ENCODE peak calls at places on chromosomes 1 and 21, in nine cellular contexts. M is ovary, V is kidney epithelial cell, C is uterus, W is left lung, Q is cardiac fibroblast, B is endothelial cell of umbilical vein, R is fibroblast of pulmonary artery, I is hepatocyte. L is an unnamed sample.

GRCh38 chr1:88768816-88769215 is 84.7 kb downstream of the PKN2 start:
- DNase-seq in M (no peak), V (no peak), C (no peak), W (no peak), Q (peak), B (no peak), R (no peak), I (no peak), L (no peak)

GRCh38 chr1:17212487-17213121 is 7.7 kb downstream of the PADI1 start:
- DNase-seq in M (peak), V (no peak), C (no peak), W (no peak), Q (peak), B (peak), R (peak), I (peak), L (peak)

GRCh38 chr1:22262583-22262982 is 119.7 kb upstream of the WNT4 start:
- DNase-seq in M (no peak), V (no peak), C (no peak), W (no peak), Q (no peak), B (no peak), R (no peak), I (peak), L (no peak)

GRCh38 chr1:175841613-175842234 is 98.3 kb upstream of the TNR start:
- DNase-seq in M (no peak), V (no peak), C (no peak), W (no peak), Q (no peak), B (no peak), R (no peak), I (peak), L (no peak)

GRCh38 chr1:227437495-227438008 is 119.3 kb upstream of the CDC42BPA start:
- DNase-seq in M (no peak), V (no peak), C (no peak), W (no peak), Q (peak), B (peak), R (peak), I (peak), L (peak)

GRCh38 chr1:151542710-151543129 is 2.6 kb downstream of the TUFT1 start:
- DNase-seq in M (no peak), V (peak), C (peak), W (no peak), Q (peak), B (no peak), R (peak), I (peak), L (peak)

GRCh38 chr1:10031461-10031860 is 1.3 kb upstream of the UBE4B start:
- DNase-seq in M (no peak), V (no peak), C (no peak), W (no peak), Q (peak), B (no peak), R (peak), I (no peak), L (peak)

GRCh38 chr1:100321098-100321493 is 31.2 kb upstream of the CDC14A start:
- DNase-seq in M (no peak), V (no peak), C (no peak), W (no peak), Q (no peak), B (no peak), R (no peak), I (no peak), L (no peak)

GRCh38 chr21:45888361-45889009 is 93.1 kb upstream of the COL6A1 start:
- DNase-seq in M (no peak), V (no peak), C (no peak), W (no peak), Q (no peak), B (no peak), R (no peak), I (no peak), L (no peak)

GRCh38 chr1:182301467-182302198 is 90.0 kb downstream of the GLUL start:
- DNase-seq in M (no peak), V (no peak), C (no peak), W (no peak), Q (no peak), B (no peak), R (peak), I (peak), L (peak)

GRCh38 chr1:21703318-21703963 is 34.3 kb upstream of the RAP1GAP start:
- DNase-seq in M (no peak), V (no peak), C (no peak), W (no peak), Q (peak), B (peak), R (peak), I (peak), L (peak)

GRCh38 chr1:196309386-196309785 is 298.9 kb downstream of the KCNT2 start:
- DNase-seq in M (no peak), V (no peak), C (no peak), W (no peak), Q (peak), B (peak), R (peak), I (peak), L (peak)

GRCh38 chr1:151822404-151822803 is 9.2 kb downstream of the RORC start:
- DNase-seq in M (no peak), V (no peak), C (no peak), W (no peak), Q (no peak), B (no peak), R (no peak), I (no peak), L (no peak)

GRCh38 chr1:167486090-167486824 is 32.1 kb downstream of the CD247 start:
- DNase-seq in M (no peak), V (no peak), C (peak), W (peak), Q (no peak), B (no peak), R (peak), I (no peak), L (no peak)

GRCh38 chr1:68140536-68140935 is 90.1 kb upstream of the DIRAS3 start:
- DNase-seq in M (no peak), V (no peak), C (no peak), W (no peak), Q (peak), B (no peak), R (peak), I (no peak), L (peak)

GRCh38 chr1:201816309-201816849 is 12.6 kb upstream of the IPO9 start:
- DNase-seq in M (no peak), V (no peak), C (no peak), W (no peak), Q (no peak), B (no peak), R (no peak), I (no peak), L (no peak)

GRCh38 chr1:164682570-164682969 is 123.6 kb downstream of the PBX1 start:
- DNase-seq in M (no peak), V (no peak), C (no peak), W (no peak), Q (no peak), B (no peak), R (no peak), I (peak), L (no peak)

GRCh38 chr1:214505134-214505533 is 46.3 kb downstream of the PTPN14 start:
- DNase-seq in M (no peak), V (no peak), C (no peak), W (no peak), Q (no peak), B (no peak), R (no peak), I (peak), L (no peak)

GRCh38 chr21:44299458-44300261 is at the start of gene PFKL:
- DNase-seq in M (peak), V (no peak), C (peak), W (peak), Q (peak), B (peak), R (peak), I (peak), L (peak)

GRCh38 chr21:44947930-44948331 is 8.1 kb downstream of the SLX9 start:
- DNase-seq in M (no peak), V (no peak), C (peak), W (no peak), Q (no peak), B (no peak), R (no peak), I (no peak), L (no peak)

GRCh38 chr1:118266436-118266835 is 81.4 kb upstream of the SPAG17 start:
- DNase-seq in M (no peak), V (peak), C (no peak), W (no peak), Q (peak), B (no peak), R (no peak), I (no peak), L (no peak)

GRCh38 chr1:240031414-240031813 is 60.3 kb upstream of the FMN2 start:
- DNase-seq in M (no peak), V (peak), C (no peak), W (no peak), Q (peak), B (peak), R (peak), I (no peak), L (no peak)

GRCh38 chr1:50976890-50977574 is 7.0 kb downstream of the CDKN2C start:
- DNase-seq in M (peak), V (no peak), C (peak), W (no peak), Q (peak), B (peak), R (peak), I (no peak), L (peak)

GRCh38 chr1:201019321-201019977 is 4.1 kb downstream of the KIF21B start:
- DNase-seq in M (no peak), V (no peak), C (no peak), W (peak), Q (peak), B (no peak), R (peak), I (peak), L (peak)

GRCh38 chr1:36175137-36176095 is 19.5 kb downstream of the MAP7D1 start:
- DNase-seq in M (no peak), V (no peak), C (no peak), W (no peak), Q (peak), B (no peak), R (peak), I (no peak), L (peak)

GRCh38 chr21:35478096-35479080 is 429.3 kb upstream of the RUNX1 start:
- DNase-seq in M (no peak), V (no peak), C (no peak), W (no peak), Q (peak), B (no peak), R (peak), I (no peak), L (peak)

GRCh38 chr1:15151377-15151806 is 2.2 kb upstream of the TMEM51 start:
- DNase-seq in M (no peak), V (no peak), C (no peak), W (no peak), Q (no peak), B (no peak), R (no peak), I (peak), L (no peak)

GRCh38 chr21:44710756-44711326 is 531 bp downstream of the TSPEAR start:
- DNase-seq in M (peak), V (no peak), C (peak), W (peak), Q (no peak), B (no peak), R (no peak), I (peak), L (no peak)

GRCh38 chr1:47436304-47436978 is 1.4 kb upstream of the FOXD2 start:
- DNase-seq in M (peak), V (no peak), C (peak), W (peak), Q (peak), B (peak), R (peak), I (peak), L (peak)

GRCh38 chr1:25461783-25462182 is 31.1 kb downstream of the MACO1 start:
- DNase-seq in M (no peak), V (no peak), C (no peak), W (no peak), Q (no peak), B (peak), R (no peak), I (no peak), L (no peak)

GRCh38 chr1:218101409-218101808 is 183.7 kb upstream of the RRP15 start:
- DNase-seq in M (no peak), V (no peak), C (no peak), W (no peak), Q (no peak), B (no peak), R (no peak), I (no peak), L (no peak)

GRCh38 chr1:104195395-104195794 is 445.7 kb downstream of the AMY1C start:
- DNase-seq in M (no peak), V (peak), C (no peak), W (no peak), Q (peak), B (no peak), R (no peak), I (no peak), L (no peak)

GRCh38 chr1:19596065-19596718 is 47.9 kb upstream of the NBL1 start:
- DNase-seq in M (no peak), V (peak), C (no peak), W (no peak), Q (no peak), B (no peak), R (no peak), I (peak), L (no peak)

GRCh38 chr1:89834078-89834704 is 13.4 kb downstream of the LRRC8D start:
- DNase-seq in M (no peak), V (no peak), C (no peak), W (no peak), Q (no peak), B (no peak), R (no peak), I (no peak), L (no peak)

GRCh38 chr1:41626146-41626545 is 141.7 kb upstream of the EDN2 start:
- DNase-seq in M (no peak), V (no peak), C (no peak), W (no peak), Q (peak), B (no peak), R (peak), I (no peak), L (no peak)

GRCh38 chr1:197171531-197171930 is 25.1 kb upstream of the ASPM start:
- DNase-seq in M (no peak), V (no peak), C (no peak), W (no peak), Q (no peak), B (peak), R (peak), I (no peak), L (no peak)

GRCh38 chr1:22228074-22228473 is 85.2 kb upstream of the WNT4 start:
- DNase-seq in M (no peak), V (no peak), C (no peak), W (no peak), Q (no peak), B (no peak), R (no peak), I (no peak), L (no peak)

GRCh38 chr1:84539972-84540371 is 33.6 kb upstream of the GNG5 start:
- DNase-seq in M (no peak), V (no peak), C (no peak), W (no peak), Q (peak), B (no peak), R (peak), I (no peak), L (peak)

GRCh38 chr1:84540759-84541158 is 33.5 kb downstream of the CTBS start:
- DNase-seq in M (no peak), V (no peak), C (no peak), W (no peak), Q (no peak), B (no peak), R (no peak), I (peak), L (no peak)

GRCh38 chr1:84538599-84538998 is 32.2 kb upstream of the GNG5 start:
- DNase-seq in M (no peak), V (no peak), C (no peak), W (no peak), Q (no peak), B (no peak), R (no peak), I (no peak), L (no peak)

GRCh38 chr1:84541679-84542078 is 32.6 kb downstream of the CTBS start:
- DNase-seq in M (no peak), V (no peak), C (no peak), W (no peak), Q (peak), B (no peak), R (peak), I (no peak), L (no peak)
- TF ChIP-seq CTCF in M (no peak), V (no peak), C (no peak), W (no peak), Q (peak), B (no peak), R (peak), I (peak), L (no peak)

GRCh38 chr1:174425121-174425520 is 22.6 kb upstream of the GPR52 start:
- DNase-seq in M (no peak), V (no peak), C (no peak), W (no peak), Q (no peak), B (no peak), R (no peak), I (no peak), L (no peak)

GRCh38 chr1:174426153-174426552 is 21.6 kb upstream of the GPR52 start:
- DNase-seq in M (no peak), V (no peak), C (no peak), W (no peak), Q (no peak), B (no peak), R (no peak), I (no peak), L (no peak)

GRCh38 chr1:174428033-174428432 is 19.7 kb upstream of the GPR52 start:
- DNase-seq in M (no peak), V (no peak), C (no peak), W (no peak), Q (peak), B (no peak), R (peak), I (no peak), L (no peak)

GRCh38 chr1:174433451-174433850 is 14.3 kb upstream of the GPR52 start:
- DNase-seq in M (no peak), V (peak), C (no peak), W (no peak), Q (peak), B (no peak), R (peak), I (no peak), L (peak)

GRCh38 chr1:174428739-174429138 is 19.0 kb upstream of the GPR52 start:
- DNase-seq in M (no peak), V (no peak), C (no peak), W (no peak), Q (no peak), B (no peak), R (no peak), I (no peak), L (no peak)
- H3K4me3 ChIP-seq in M (no peak), V (no peak), C (no peak), W (no peak), Q (no peak), B (no peak), R (no peak), I (no peak), L (no peak)

DNA sequence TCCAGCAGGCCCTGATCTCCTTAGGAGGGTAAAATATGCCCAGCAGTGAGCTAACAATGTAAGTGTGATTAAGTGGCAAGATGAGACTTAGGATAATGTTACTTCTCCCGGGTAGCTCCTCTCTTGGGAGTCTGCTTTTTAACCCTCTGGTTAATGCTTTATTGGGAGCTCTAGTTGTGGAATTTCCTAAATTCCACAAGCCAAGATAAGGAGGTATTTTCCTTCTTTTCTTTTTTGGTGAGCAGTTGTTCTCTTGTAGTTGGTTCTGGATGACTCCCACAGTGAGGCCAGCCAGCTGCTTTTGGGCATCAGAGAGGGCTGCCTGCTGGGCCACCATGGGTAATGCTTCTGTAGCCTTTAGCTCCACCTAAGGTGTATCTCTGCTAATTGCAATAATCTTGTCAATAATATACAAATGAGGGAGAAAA is 19.3 kb downstream of the C1orf52 start:
- DNase-seq in M (no peak), V (no peak), C (no peak), W (no peak), Q (peak), B (no peak), R (peak), I (no peak), L (no peak)
- TF ChIP-seq CTCF in M (no peak), V (peak), C (no peak), W (no peak), Q (peak), B (no peak), R (no peak), I (peak), L (peak)

DNA sequence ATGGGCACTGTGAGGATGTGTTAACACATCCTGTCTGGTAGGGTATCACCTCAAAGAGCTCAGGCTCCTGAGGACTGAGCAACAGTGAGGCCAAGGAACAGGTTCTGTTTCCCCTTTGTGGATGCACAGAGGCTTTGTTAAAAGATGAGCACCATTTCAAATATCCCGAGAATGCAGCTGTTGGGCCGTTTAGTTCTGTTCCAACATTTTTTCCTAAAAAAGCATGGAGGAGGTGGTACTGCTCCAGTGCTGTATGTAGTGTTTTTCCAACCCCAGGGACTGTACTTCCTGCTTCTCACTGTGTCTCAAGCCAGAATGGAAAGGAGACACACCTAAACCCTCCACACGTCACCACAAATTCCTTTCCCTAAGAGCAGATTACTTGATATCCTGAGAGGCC is 53.8 kb upstream of the BCL10 start:
- DNase-seq in M (no peak), V (peak), C (no peak), W (no peak), Q (peak), B (peak), R (peak), I (no peak), L (peak)
- H3K4me3 ChIP-seq in M (no peak), V (no peak), C (no peak), W (no peak), Q (no peak), B (no peak), R (no peak), I (no peak), L (no peak)

GRCh38 chr1:159778266-159778665 is 2.5 kb upstream of the DUSP23 start:
- DNase-seq in M (no peak), V (no peak), C (no peak), W (no peak), Q (peak), B (peak), R (no peak), I (no peak), L (peak)

GRCh38 chr1:159771501-159771900 is 9.3 kb upstream of the DUSP23 start:
- DNase-seq in M (no peak), V (no peak), C (no peak), W (no peak), Q (no peak), B (no peak), R (no peak), I (no peak), L (no peak)

GRCh38 chr1:159774465-159774864 is 6.3 kb upstream of the DUSP23 start:
- DNase-seq in M (no peak), V (no peak), C (no peak), W (no peak), Q (no peak), B (peak), R (no peak), I (no peak), L (no peak)

GRCh38 chr1:159779403-159779851 is 1.3 kb upstream of the DUSP23 start:
- DNase-seq in M (no peak), V (no peak), C (no peak), W (no peak), Q (peak), B (peak), R (peak), I (no peak), L (peak)

GRCh38 chr1:159775716-159776115 is 5.0 kb upstream of the DUSP23 start:
- DNase-seq in M (no peak), V (no peak), C (no peak), W (no peak), Q (peak), B (peak), R (peak), I (no peak), L (no peak)
- TF ChIP-seq CTCF in M (no peak), V (no peak), C (no peak), W (no peak), Q (no peak), B (no peak), R (peak), I (no peak), L (no peak)

GRCh38 chr1:42952353-42953001 is 6.2 kb downstream of the SLC2A1 start:
- DNase-seq in M (no peak), V (no peak), C (no peak), W (no peak), Q (no peak), B (no peak), R (no peak), I (no peak), L (peak)
- H3K4me3 ChIP-seq in M (no peak), V (no peak), C (no peak), W (no peak), Q (no peak), B (no peak), R (no peak), I (no peak), L (no peak)

GRCh38 chr1:29415156-29415830 is 179.0 kb downstream of the PTPRU start:
- DNase-seq in M (no peak), V (no peak), C (no peak), W (no peak), Q (no peak), B (no peak), R (no peak), I (no peak), L (no peak)
- TF ChIP-seq CTCF in M (no peak), V (peak), C (no peak), W (no peak), Q (no peak), B (no peak), R (peak), I (peak), L (no peak)

GRCh38 chr1:230113605-230114241 is 46.7 kb downstream of the GALNT2 start:
- DNase-seq in M (peak), V (peak), C (no peak), W (no peak), Q (peak), B (peak), R (peak), I (peak), L (peak)
- H3K4me3 ChIP-seq in M (no peak), V (no peak), C (no peak), W (no peak), Q (no peak), B (no peak), R (peak), I (no peak), L (no peak)